ENCODE peak calls at places on chromosomes 1 and 21, in six cellular contexts. Q, X, N, D, F and U are unnamed samples.

GRCh38 chr1:176853503-176853902 is 311.0 kb downstream of the ASTN1 start:
- DNase-seq in N (no peak), D (no peak), F (no peak), Q (no peak), X (no peak), U (no peak)

GRCh38 chr21:33047231-33047630 is 21.5 kb downstream of the OLIG2 start:
- DNase-seq in D (peak), N (no peak), X (no peak), Q (no peak), F (no peak), U (no peak)

GRCh38 chr1:156510709-156511108 is 10.1 kb upstream of the MEF2D start:
- DNase-seq in N (no peak), F (peak), D (peak), Q (no peak), X (peak), U (no peak)

GRCh38 chr1:17558541-17558940 is 19.0 kb downstream of the ARHGEF10L start:
- DNase-seq in D (no peak), Q (no peak), F (no peak), N (no peak), X (no peak), U (no peak)

GRCh38 chr1:67597336-67597735 is 87.7 kb upstream of the GADD45A start:
- DNase-seq in N (no peak), D (no peak), X (no peak), F (no peak), Q (no peak), U (no peak)

GRCh38 chr1:23751050-23751814 is 8.0 kb downstream of the ELOA start:
- DNase-seq in X (no peak), Q (peak), F (no peak), N (peak), D (peak), U (no peak)

GRCh38 chr1:8025671-8026144 is 401 bp downstream of the ERRFI1 start:
- DNase-seq in D (no peak), F (no peak), N (no peak), Q (peak), X (no peak), U (no peak)

GRCh38 chr1:68049941-68050878 is at the start of gene DIRAS3:
- DNase-seq in D (peak), Q (no peak), F (no peak), X (no peak), N (no peak), U (no peak)

GRCh38 chr1:108843390-108844188 is 13.3 kb downstream of the AKNAD1 start:
- DNase-seq in N (no peak), X (no peak), D (peak), F (no peak), Q (no peak), U (no peak)

GRCh38 chr1:220281159-220281574 is 8.9 kb upstream of the RAB3GAP2 start:
- DNase-seq in N (no peak), X (no peak), D (peak), F (no peak), Q (no peak), U (no peak)

GRCh38 chr1:115466433-115466832 is 128.4 kb upstream of the NGF start:
- DNase-seq in X (no peak), Q (no peak), N (no peak), D (no peak), F (no peak), U (no peak)

GRCh38 chr1:17825273-17826164 is 70.4 kb downstream of the ACTL8 start:
- DNase-seq in D (no peak), F (no peak), X (no peak), Q (no peak), N (no peak), U (no peak)

GRCh38 chr1:24908591-24909259 is 21.4 kb downstream of the RUNX3 start:
- DNase-seq in X (no peak), F (peak), Q (peak), D (no peak), N (no peak), U (no peak)

GRCh38 chr1:89953072-89953626 is 41.8 kb upstream of the ZNF326 start:
- DNase-seq in F (no peak), N (peak), X (no peak), D (peak), Q (peak), U (no peak)

DNA sequence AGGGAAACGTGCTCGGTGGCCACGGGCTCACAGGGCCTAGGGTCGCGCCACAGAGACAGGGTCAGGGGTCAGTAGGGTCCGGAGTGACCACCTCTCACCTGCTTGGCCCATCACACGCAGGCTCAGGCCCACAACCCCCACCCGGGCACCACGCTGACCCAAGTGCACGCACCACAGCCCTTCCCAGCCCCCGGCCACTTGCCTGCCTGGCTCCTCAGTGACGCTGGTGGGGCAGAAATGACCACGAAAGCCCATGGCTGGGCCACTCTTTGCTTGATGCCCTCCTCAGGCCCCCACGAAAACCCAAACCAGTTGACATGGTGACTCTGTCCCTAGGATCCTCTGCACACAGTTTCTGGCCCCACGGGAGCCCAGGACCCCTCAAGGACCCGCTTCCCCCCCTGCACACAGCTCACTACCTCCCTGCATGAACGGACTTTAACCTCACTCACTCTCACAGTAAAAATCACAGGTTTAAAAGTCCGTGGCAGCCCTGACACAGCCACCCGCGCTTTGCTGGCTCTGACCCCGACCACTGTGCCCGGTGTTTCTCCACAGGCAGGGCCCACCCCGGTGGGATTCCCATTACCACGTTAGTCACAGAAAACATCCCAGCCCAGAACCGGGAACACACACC is 20.7 kb downstream of the NADK start:
- DNase-seq in D (no peak), F (no peak), X (no peak), Q (no peak), N (no peak), U (no peak)
- H3K27ac ChIP-seq in D (no peak), F (peak), X (peak), Q (no peak), N (no peak), U (no peak)

DNA sequence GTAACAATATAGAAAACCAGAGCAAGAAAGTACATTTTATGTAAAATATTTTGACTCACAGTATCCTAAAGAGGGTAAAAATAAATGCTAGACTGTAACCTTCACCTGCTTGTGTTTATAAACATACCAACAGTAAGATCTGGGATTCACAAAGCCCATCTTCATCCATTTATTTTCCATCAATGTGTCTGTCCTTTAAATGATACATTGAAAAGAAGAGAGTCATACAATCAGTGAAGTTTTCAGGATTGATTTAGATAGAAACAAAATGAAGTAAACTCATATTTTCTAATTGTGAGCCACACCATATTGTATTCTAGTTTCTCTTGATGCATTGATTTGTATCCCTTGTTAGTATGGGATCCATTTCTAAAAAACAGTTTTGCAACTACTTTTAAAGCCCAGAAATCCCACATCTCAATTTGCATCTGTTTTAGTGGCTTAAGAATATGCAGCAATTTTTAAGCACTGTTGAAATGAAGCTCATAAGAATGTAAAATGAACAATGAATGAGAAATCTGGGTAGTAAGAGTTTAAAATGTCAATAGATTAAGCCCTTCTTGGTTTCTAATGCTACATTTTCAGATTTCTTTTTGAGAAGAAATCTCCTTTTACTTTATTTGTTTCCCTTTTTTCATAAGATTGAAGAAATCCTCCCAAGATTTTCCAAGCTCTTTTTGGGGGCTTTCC is 548.1 kb upstream of the ADGRL2 start:
- DNase-seq in N (no peak), X (no peak), F (no peak), Q (no peak), D (no peak), U (no peak)
- H3K27ac ChIP-seq in N (no peak), X (no peak), F (no peak), Q (no peak), D (no peak), U (no peak)

DNA sequence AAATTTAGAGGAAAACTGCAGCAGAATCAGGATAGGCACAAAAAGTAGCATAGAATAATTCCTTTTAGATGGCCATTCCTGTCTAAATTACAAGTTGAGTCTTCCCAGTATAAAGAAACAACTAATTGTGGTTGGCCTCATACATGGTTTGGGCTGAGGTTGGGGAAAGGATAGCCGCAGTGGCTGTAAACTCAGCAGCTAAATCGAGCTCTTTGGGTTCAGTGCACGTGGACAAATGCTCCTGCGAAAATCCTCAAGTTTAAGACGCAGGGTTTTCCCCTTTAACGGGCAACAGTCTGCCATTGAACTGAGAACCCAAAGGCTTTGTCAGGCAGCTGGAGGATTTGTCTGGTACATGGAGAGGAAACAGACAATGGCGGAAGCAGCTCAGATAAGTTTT is 331.9 kb downstream of the TGFB2 start:
- DNase-seq in X (no peak), N (no peak), D (no peak), Q (no peak), F (no peak), U (no peak)
- H3K27ac ChIP-seq in X (no peak), N (no peak), D (no peak), Q (no peak), F (no peak), U (no peak)

DNA sequence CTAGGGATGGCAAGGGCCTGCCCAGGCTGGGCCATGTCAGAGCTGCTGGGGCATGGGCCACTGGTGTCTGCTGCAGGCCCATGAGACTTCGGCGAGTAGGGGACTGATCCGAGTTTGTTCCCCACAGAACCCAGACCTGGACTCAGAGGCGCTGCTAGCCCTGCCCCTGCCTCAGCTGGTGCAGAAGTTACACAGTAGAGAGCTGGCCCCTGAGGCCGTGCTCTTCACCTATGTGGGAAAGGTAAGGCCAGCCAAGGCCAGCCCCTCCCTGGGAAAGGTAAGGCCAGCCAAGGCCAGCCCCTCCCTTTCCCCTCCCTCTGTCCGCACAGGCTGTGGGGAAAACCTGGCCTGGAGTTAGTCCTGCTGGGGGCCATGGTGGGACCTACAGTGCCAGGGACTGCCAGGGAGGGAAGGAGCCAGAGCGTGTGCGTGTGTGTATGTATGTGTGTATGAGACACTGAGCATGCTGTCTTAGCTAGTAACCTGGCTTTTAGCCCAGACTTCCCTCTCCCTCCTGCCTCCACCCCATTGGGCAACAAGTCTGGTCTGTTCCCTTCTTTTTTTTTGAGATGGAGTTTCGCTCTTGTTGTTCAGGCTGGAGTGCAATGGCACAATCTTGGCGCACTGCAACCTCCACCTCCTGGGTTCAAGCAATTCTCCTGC is 8.0 kb downstream of the FAAH start:
- DNase-seq in Q (no peak), X (peak), F (peak), D (peak), N (no peak), U (no peak)
- H3K27ac ChIP-seq in Q (no peak), X (peak), F (peak), D (no peak), N (no peak), U (no peak)

DNA sequence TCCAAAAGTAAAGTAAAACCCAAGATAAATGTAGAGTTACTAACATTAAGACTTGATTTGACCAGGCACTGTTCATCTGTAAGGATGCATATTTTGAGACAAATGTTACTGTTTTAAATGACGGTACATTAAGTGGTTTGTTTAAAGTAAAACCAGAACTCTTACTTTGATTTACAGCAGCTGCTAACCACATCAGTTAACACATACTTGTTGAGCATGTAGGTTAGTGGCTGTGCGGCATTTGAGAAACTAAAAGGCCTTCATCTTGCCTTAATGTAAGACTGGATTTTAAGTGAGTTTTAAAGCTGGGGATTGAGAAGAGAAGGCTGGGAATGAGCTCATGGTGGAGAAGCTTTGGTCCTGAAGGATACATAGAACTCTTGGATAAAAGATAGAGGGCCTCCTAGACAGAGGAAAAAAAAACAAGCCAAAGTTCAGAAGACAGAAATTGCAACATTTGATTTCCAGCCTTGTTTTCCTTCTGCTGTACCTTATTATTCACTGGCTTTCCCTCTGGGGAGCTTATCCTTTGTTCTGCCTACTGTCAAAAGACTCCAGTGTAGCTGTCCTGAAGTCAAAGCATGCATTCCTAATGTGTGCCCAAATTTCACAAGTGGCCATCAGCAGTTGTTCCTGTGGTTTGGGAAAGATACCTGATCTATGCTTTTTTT is 66.6 kb downstream of the MTR start:
- DNase-seq in X (peak), D (peak), N (no peak), Q (peak), F (no peak), U (no peak)
- H3K27ac ChIP-seq in X (peak), D (no peak), N (no peak), Q (peak), F (no peak), U (no peak)

GRCh38 chr1:2315711-2316450 is 75.5 kb downstream of the MORN1 start:
- DNase-seq in D (no peak), Q (no peak), X (no peak), F (no peak), N (no peak), U (no peak)
- H3K27ac ChIP-seq in D (no peak), Q (peak), X (peak), F (peak), N (no peak), U (no peak)

GRCh38 chr1:221719278-221719597 is 22.7 kb downstream of the DUSP10 start:
- DNase-seq in X (no peak), Q (no peak), N (no peak), F (no peak), D (no peak), U (no peak)
- H3K27ac ChIP-seq in X (peak), Q (no peak), N (no peak), F (no peak), D (peak), U (no peak)